ENCODE peak calls at places on chromosomes 4 and X, in five cellular contexts. L is breast epithelium, B is HepG2, X is prostate gland, N is stomach. E is an unnamed sample.

GRCh38 chrX:9874483-9874882 is 88.3 kb downstream of the SHROOM2 start:
- DNase-seq in L (no peak), X (peak), N (no peak), B (no peak), E (no peak)

GRCh38 chr4:57109847-57110634 is at the start of gene IGFBP7:
- DNase-seq in L (no peak), N (peak), B (no peak), X (no peak), E (peak)

GRCh38 chr4:142563682-142564291 is 282.3 kb downstream of the INPP4B start:
- DNase-seq in B (no peak), X (no peak), L (no peak), N (no peak), E (no peak)

GRCh38 chr4:67522851-67523671 is 22.2 kb downstream of the CENPC start:
- DNase-seq in L (no peak), B (no peak), X (no peak), N (no peak), E (no peak)

GRCh38 chr4:117971406-117971805 is 62.9 kb upstream of the NDST3 start:
- DNase-seq in B (no peak), X (no peak), N (no peak), L (no peak), E (no peak)

GRCh38 chr4:52173470-52174055 is 122.5 kb downstream of the SPATA18 start:
- DNase-seq in L (no peak), X (no peak), N (no peak), B (no peak), E (no peak)

GRCh38 chr4:89847571-89848325 is 10.8 kb upstream of the SNCA start:
- DNase-seq in L (no peak), N (no peak), X (peak), B (no peak), E (no peak)

GRCh38 chr4:128524311-128524710 is 236.7 kb upstream of the PGRMC2 start:
- DNase-seq in B (no peak), X (peak), L (no peak), N (peak), E (no peak)

GRCh38 chr4:112296949-112297483 is at the start of gene ALPK1:
- DNase-seq in N (no peak), B (peak), X (peak), L (no peak), E (no peak)

GRCh38 chr4:53103489-53103888 is 241.4 kb downstream of the RASL11B start:
- DNase-seq in L (no peak), B (no peak), N (no peak), X (no peak), E (no peak)

GRCh38 chrX:47815901-47816845 is 20.5 kb upstream of the ZNF81 start:
- DNase-seq in X (no peak), N (no peak), B (no peak), L (no peak), E (no peak)

GRCh38 chrX:19539665-19540064 is 24.4 kb upstream of the MAP3K15 start:
- DNase-seq in X (no peak), N (no peak), L (no peak), B (no peak), E (no peak)

DNA sequence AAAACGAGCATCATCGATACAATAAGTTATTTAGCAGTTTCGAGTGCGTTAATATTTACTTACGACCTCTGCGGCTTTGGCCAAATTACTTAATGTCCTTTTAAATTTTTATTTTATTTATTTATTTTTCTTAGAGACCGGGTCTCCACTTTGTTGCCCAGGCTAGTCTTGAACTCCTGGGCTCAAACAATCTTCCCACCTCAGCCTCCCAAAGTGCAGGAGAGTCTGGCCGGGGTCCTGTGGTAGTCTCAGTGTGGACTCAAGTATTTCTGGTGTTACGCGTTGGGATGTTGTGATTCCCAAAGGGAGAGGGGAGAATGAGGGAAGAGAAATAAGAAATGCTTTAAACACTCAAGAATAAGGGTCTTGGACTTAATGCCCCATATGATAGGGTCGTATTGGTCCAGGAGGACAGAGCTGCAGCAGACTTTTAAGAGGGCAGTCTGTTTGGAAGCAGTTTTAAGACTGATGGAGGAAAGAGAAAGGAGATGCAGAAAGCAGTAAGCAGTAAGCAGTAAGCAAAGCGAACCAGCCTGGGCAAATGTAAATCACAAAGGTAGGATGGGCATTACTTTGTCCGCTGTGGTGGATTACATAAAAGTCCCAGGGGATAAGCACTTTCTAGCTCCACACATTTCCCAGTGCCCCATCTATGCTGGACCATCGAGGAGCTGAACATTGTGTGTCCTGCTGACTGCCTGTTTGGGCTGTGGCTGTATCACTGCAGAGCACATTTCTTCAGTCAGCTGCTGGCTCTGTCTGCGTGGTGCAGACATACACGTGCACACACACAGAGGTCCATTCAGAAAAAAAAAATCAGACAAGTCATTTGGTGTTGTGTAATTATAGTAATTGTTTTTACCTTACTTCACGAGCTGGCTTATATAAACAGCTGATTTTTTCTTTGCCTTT is 767 bp upstream of the PDLIM3 start:
- DNase-seq in L (no peak), B (no peak), N (no peak), X (no peak), E (no peak)
- TF ChIP-seq POLR2AphosphoS5 in L (no peak), B (no peak), N (peak), X (peak), E (no peak)

GRCh38 chrX:119791437-119792231 is at the start of gene RPL39:
- DNase-seq in L (peak), N (peak), B (peak), X (peak), E (peak)
- TF ChIP-seq POLR2A in L (peak), N (no peak), B (peak), X (peak), E (peak)

GRCh38 chr4:74621616-74622015 is 172.7 kb downstream of the BTC start:
- DNase-seq in X (no peak), N (no peak), L (no peak), B (no peak), E (no peak)

GRCh38 chr4:74618659-74619058 is 173.7 kb downstream of the AREG start:
- DNase-seq in L (no peak), B (no peak), N (no peak), X (no peak), E (no peak)

GRCh38 chr4:74623041-74623440 is 171.3 kb downstream of the BTC start:
- DNase-seq in X (no peak), N (no peak), L (no peak), B (peak), E (peak)

GRCh38 chr4:74618166-74618565 is 173.2 kb downstream of the AREG start:
- DNase-seq in X (no peak), L (no peak), N (no peak), B (no peak), E (no peak)

DNA sequence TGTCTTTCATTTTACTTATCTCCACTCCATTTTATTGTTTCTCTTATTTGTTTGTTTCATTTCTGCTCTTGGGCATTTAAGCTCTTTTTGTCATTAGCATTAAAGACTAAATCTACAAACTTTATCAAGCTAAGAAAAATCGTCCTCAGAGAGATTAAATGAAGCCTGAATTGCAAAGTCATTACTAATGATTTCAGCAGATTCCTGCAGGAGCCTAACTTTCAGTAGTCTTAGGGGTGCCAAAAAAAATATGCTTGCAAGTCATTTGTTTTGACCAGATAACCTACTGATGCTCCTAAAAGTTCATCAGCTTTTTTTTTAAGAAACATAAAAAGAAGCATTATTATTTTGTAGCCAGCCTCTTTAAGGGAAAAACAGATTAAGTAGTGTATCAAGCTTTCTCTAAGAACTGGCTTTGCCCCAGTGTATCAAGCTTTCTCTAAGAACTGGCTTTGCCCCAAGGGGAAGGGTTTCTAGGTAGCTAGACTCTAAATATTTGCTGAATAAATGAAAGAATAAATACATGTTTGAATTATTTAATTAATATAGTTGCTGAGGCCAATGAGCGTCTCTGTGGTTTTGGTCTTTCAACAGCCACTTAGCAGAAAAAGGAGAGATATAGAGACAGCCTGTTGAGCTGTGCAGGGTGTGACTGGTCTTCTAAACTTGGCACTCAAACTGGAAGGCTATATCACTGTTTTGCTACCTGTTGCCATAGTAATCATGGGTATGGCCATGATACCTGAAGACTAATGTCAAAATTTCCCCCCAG is 174.2 kb downstream of the BTC start:
- DNase-seq in X (no peak), L (no peak), N (no peak), B (no peak), E (no peak)
- TF ChIP-seq POLR2AphosphoS5 in X (no peak), L (no peak), N (no peak), B (no peak), E (no peak)

GRCh38 chrX:154097597-154098541 is at the start of gene MECP2:
- DNase-seq in X (peak), B (peak), L (peak), N (peak), E (peak)
- TF ChIP-seq POLR2A in X (no peak), B (peak), L (no peak), N (no peak), E (no peak)

DNA sequence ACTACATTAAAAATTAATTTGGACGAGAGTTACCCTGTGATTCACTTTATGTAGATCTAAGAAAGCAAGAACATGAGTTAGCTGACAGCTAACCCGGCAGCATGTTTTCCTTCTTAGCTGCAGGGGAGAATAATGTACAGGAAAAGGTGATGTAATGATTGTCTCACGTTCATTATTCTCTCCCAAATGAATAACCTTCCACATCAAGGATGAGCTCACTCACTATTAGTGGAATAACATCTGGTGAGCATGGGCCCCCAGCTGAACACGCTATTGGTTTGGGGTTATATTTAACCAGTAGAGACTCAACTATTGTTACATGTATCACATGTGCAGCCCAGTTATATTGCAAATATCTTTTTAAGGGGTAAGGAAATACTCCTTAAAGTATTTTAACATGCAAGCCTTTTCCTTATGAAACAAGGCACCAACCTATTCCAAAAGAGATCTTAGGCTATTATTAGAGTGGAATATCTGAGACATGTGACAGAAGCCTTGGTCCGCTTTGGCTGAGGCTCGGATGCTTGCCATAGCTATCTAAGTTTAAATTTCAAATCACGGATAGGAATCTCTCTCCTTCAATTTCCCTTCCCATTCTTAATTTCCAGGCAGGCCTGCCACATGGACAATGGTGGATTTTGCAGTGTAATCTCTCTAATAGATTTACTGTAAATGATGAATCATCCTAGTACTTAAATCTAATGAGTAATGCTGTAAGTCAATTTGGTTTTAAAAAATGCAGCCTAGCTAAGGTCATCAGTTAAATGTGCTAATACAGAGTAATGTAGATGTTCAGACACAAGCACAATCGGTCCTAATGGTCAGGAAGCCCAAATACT is 99.0 kb upstream of the OTUD4 start:
- DNase-seq in B (no peak), L (no peak), N (no peak), X (no peak), E (no peak)
- TF ChIP-seq POLR2AphosphoS5 in B (no peak), L (no peak), N (no peak), X (no peak), E (no peak)

GRCh38 chrX:51743179-51743957 is at the start of gene GSPT2:
- DNase-seq in N (peak), X (peak), L (peak), B (no peak), E (peak)
- TF ChIP-seq POLR2A in N (no peak), X (no peak), L (no peak), B (no peak), E (peak)

GRCh38 chr4:2942037-2942531 is 21.1 kb downstream of the NOP14 start:
- DNase-seq in B (no peak), X (no peak), N (no peak), L (no peak), E (no peak)

GRCh38 chr4:2940267-2941137 is 22.7 kb downstream of the NOP14 start:
- DNase-seq in B (no peak), N (no peak), X (no peak), L (peak), E (no peak)

GRCh38 chr4:2939383-2940243 is 23.6 kb downstream of the NOP14 start:
- DNase-seq in N (peak), L (peak), X (no peak), B (no peak), E (no peak)

GRCh38 chr4:2942532-2943363 is 20.5 kb downstream of the NOP14 start:
- DNase-seq in B (no peak), L (no peak), N (peak), X (no peak), E (no peak)

GRCh38 chr4:2941138-2942036 is 21.8 kb downstream of the NOP14 start:
- DNase-seq in X (no peak), N (no peak), B (no peak), L (peak), E (no peak)
- TF ChIP-seq POLR2AphosphoS5 in X (no peak), N (no peak), B (no peak), L (no peak), E (peak)

GRCh38 chr4:1223841-1224809 is 24.8 kb downstream of the CTBP1 start:
- DNase-seq in N (no peak), B (no peak), L (no peak), X (no peak), E (no peak)
- TF ChIP-seq POLR2A in N (no peak), B (no peak), L (no peak), X (no peak), E (no peak)

E was measured in GM12891.